ENCODE peak calls at places on chromosomes 16 and 17, in five cellular contexts. T is K562, Z is PC-3, U is neural progenitor cell, Y is fibroblast of lung. K is an unnamed sample.

GRCh38 chr16:3007957-3008748 is 4.6 kb upstream of the CLDN9 start:
- DNase-seq in T (peak), Z (no peak), U (peak), Y (no peak), K (no peak)

GRCh38 chr17:52383493-52384100 is 225.1 kb upstream of the CA10 start:
- DNase-seq in T (peak), Z (peak), U (peak), Y (peak), K (no peak)

GRCh38 chr16:82454566-82454965 is 172.2 kb upstream of the CDH13 start:
- DNase-seq in T (no peak), Z (no peak), U (no peak), Y (no peak), K (no peak)

GRCh38 chr17:59417452-59417851 is 86.0 kb downstream of the YPEL2 start:
- DNase-seq in T (no peak), Z (no peak), U (no peak), Y (no peak), K (no peak)

GRCh38 chr17:80820331-80820730 is 171.3 kb upstream of the CHMP6 start:
- DNase-seq in T (no peak), Z (no peak), U (peak), Y (no peak), K (no peak)

GRCh38 chr16:11621920-11622651 is 35.4 kb upstream of the LITAF start:
- DNase-seq in T (no peak), Z (no peak), U (no peak), Y (no peak), K (no peak)

GRCh38 chr17:77455878-77456234 is 315.1 kb downstream of the SEC14L1 start:
- DNase-seq in T (no peak), Z (no peak), U (no peak), Y (no peak), K (no peak)

GRCh38 chr16:1794221-1794871 is 841 bp upstream of the IGFALS start:
- DNase-seq in T (no peak), Z (no peak), U (no peak), Y (no peak), K (no peak)

GRCh38 chr17:45782889-45783592 is 1.1 kb upstream of the CRHR1 start:
- DNase-seq in T (peak), Z (no peak), U (peak), Y (no peak), K (no peak)

GRCh38 chr17:19004601-19005441 is at the start of gene FAM83G:
- DNase-seq in T (peak), Z (no peak), U (peak), Y (peak), K (peak)

GRCh38 chr17:64262422-64263260 is at the start of gene TEX2:
- DNase-seq in T (peak), Z (peak), U (peak), Y (no peak), K (no peak)

GRCh38 chr17:61856078-61856477 is 7.2 kb downstream of the BRIP1 start:
- DNase-seq in T (no peak), Z (no peak), U (no peak), Y (no peak), K (no peak)

GRCh38 chr16:12626411-12626810 is 177.3 kb downstream of the CPPED1 start:
- DNase-seq in T (no peak), Z (no peak), U (no peak), Y (no peak), K (no peak)

DNA sequence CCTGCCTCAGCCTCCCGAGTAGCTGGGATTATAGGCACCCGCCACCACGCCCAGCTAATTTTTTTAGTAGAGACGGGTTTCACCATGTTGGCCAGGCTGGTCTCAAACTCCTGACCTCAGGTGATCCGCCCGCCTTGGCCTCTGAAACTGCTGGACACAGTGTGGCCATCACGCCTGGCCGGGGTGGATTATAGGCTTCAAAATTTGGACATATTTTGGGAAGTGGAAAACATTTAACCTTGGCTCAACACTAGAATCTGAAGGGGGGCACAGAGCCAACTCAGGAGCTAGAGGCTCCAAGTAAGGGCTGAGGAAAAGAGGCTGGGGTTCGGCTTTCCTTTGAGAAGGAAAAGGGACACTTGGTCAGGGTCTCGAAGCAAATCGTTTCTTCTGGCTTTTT is 2.2 kb upstream of the CDK5R1 start:
- DNase-seq in T (no peak), Z (no peak), U (no peak), Y (no peak), K (no peak)
- H3K9ac ChIP-seq in T (no peak), Z (no peak), U (no peak), Y (no peak), K (no peak)

DNA sequence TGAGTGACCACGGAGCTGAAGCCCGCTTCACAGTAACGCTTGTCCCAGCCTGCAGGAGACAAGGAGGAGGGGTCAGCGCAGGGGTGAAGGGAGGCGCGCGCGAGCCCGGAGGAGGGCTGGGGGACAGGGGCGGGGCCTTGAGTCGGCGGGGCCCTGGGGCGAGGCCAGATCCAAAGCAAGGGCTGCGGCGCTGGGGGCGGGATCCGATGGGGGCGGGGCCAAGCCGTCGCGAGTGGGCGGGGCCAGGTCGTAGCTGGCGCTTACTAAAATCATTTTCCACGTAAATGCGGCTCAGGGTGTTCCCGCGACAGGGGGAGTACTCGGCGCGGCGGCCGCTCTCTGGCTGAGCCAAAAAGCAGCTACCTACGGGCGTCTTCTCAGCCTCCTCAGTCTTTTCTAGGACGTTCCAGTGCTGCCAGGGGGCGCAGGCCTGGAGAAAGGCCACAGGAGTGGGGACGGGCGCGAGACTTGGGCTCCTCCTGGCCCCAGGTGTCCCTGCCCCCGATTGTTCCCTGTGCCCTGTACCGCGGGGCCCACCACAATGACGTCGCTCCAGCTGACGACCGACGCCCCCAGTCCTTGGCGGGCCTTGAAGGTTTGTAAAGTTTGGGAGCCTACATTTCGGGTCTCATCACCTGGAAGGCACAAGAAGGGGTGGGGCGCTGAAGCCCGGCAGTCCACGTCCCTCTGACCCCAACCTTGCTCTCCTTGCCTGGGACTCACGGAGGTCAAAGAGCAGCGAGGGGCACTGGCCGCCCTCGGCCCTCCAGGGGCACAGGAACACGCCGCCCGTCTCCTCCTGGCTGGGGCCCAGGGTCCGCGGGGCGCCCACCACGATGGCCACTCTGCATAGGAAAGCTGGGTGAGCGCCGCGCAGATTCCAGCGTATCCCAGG is 3.9 kb downstream of the ITGA2B start:
- DNase-seq in T (peak), Z (peak), U (peak), Y (peak), K (peak)
- TF ChIP-seq CTCF in T (peak), Z (peak), U (peak), Y (no peak), K (no peak)

GRCh38 chr17:76076100-76076764 is 1.7 kb downstream of the GALR2 start:
- DNase-seq in T (no peak), Z (no peak), U (peak), Y (no peak), K (no peak)

GRCh38 chr17:76077582-76078110 is 1.3 kb upstream of the ZACN start:
- DNase-seq in T (peak), Z (peak), U (no peak), Y (no peak), K (no peak)

GRCh38 chr17:76074390-76075363 is at the start of gene GALR2:
- DNase-seq in T (no peak), Z (no peak), U (peak), Y (no peak), K (no peak)

GRCh38 chr17:76076765-76077581 is 2.0 kb upstream of the ZACN start:
- DNase-seq in T (no peak), Z (no peak), U (peak), Y (no peak), K (no peak)

DNA sequence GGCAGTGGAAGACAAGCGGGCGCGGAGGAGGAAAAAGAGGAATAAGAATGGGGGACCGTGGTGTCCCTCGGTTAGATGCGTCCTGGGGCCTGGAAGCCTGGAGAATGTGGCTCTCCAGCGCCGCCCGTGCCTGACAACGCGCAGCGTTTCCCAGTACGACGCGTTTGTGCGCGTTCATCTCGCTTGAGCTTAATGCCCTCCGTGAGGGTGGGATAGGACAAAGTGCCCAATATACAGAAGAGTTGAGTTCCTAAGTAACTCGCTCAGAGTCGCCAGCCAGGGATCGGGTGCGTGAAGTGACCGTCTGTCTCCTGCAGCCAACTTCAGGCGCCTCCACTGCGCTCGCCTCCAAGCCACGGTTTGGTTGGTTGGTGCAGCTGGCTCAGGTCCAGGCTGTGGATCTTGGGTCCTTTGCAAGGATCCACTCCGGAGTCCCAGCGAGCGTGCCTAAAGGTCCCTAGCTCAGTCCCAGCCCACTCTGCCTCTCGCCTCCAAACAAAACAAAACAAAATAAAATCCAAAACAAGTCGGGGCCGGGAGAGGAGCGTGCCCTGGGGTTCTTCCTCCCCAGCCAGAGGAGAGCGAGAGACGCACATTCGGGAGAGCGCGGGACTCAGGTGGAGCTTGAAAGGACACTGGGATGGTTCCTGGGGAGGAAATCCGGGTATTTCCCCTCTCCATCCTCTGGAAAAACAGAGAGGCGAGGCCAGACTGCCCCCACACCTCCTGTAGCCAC is 951 bp downstream of the GALR2 start:
- DNase-seq in T (no peak), Z (no peak), U (peak), Y (no peak), K (no peak)
- TF ChIP-seq EZH2 in T (no peak), Z (peak), U (no peak), Y (peak), K (no peak)

DNA sequence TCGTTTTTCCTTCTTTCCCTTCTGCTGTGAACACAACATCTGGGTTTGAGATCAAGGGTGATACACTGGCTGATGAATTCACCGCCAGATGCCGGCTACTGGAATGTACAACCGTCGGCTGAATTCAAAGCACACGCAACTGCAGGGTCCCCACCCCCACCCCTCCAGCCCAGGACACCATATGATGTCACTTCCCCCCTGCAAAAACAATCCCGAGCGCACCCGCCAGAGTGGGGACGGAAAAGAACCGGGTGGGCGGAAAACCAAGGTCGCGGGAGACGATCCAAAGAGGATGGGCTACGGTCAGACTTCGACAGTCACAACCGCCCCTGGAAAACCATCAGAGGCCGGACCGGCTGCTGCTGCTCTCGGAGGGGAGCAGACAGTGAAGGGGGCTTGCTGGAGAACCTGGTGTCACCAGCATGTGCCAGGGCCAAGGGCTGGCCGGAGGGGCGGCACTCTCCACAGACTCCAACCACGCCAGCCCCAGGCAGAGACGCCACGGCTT is 23.3 kb downstream of the CEP295NL start:
- DNase-seq in T (peak), Z (no peak), U (no peak), Y (peak), K (peak)
- H3K9ac ChIP-seq in T (no peak), Z (no peak), U (no peak), Y (peak), K (peak)